ENCODE peak calls at places on chromosomes 4 and X, in four cellular contexts. M, T, R and H are unnamed samples.

GRCh38 chr4:131499139-131499873 is 1649.8 kb upstream of the PCDH10 start:
- DNase-seq in M (no peak), R (no peak), T (peak), H (no peak)

GRCh38 chrX:150293311-150294013 is 69.7 kb upstream of the MAMLD1 start:
- DNase-seq in M (no peak), R (no peak), T (no peak), H (no peak)

GRCh38 chr4:111434581-111434980 is 710.7 kb upstream of the FAM241A start:
- DNase-seq in M (no peak), R (no peak), T (no peak), H (no peak)

GRCh38 chr4:55758570-55758969 is 61.0 kb upstream of the EXOC1L start:
- DNase-seq in T (no peak), M (no peak), R (no peak), H (no peak)

GRCh38 chrX:2549874-2550273 is 49.1 kb upstream of the DHRSX start:
- DNase-seq in M (no peak), R (no peak), T (no peak), H (no peak)

GRCh38 chr4:110119347-110119746 is 79.1 kb downstream of the ELOVL6 start:
- DNase-seq in R (no peak), M (no peak), T (no peak), H (no peak)

GRCh38 chr4:915041-915474 is 17.1 kb downstream of the GAK start:
- DNase-seq in M (no peak), T (no peak), R (no peak), H (no peak)

GRCh38 chr4:5822617-5823016 is 70.3 kb downstream of the CRMP1 start:
- DNase-seq in T (no peak), R (no peak), M (no peak), H (no peak)

GRCh38 chr4:1469043-1469442 is 62.8 kb upstream of the NKX1-1 start:
- DNase-seq in R (no peak), M (peak), T (no peak), H (no peak)

GRCh38 chr4:128782076-128782715 is 27.3 kb upstream of the JADE1 start:
- DNase-seq in R (peak), M (peak), T (no peak), H (no peak)

GRCh38 chr4:175109933-175110332 is 191.8 kb downstream of the ADAM29 start:
- DNase-seq in R (peak), T (no peak), M (no peak), H (no peak)

GRCh38 chr4:176875441-176875930 is 82.8 kb upstream of the VEGFC start:
- DNase-seq in T (no peak), R (no peak), M (no peak), H (no peak)

GRCh38 chr4:110860901-110861300 is 238.0 kb upstream of the PITX2 start:
- DNase-seq in T (no peak), R (no peak), M (no peak), H (no peak)

GRCh38 chr4:3526456-3526855 is 5.8 kb downstream of the LRPAP1 start:
- DNase-seq in M (peak), T (no peak), R (peak), H (no peak)

GRCh38 chr4:86256086-86256485 is 103.8 kb downstream of the MAPK10 start:
- DNase-seq in T (no peak), R (no peak), M (no peak), H (no peak)

GRCh38 chr4:26356067-26356466 is 35.3 kb downstream of the RBPJ start:
- DNase-seq in M (no peak), R (no peak), T (no peak), H (no peak)

GRCh38 chrX:46573331-46573895 is at the start of gene CHST7:
- DNase-seq in T (no peak), R (peak), M (peak), H (peak)

GRCh38 chrX:40323977-40324376 is 226.2 kb upstream of the BCOR start:
- DNase-seq in T (no peak), M (no peak), R (no peak), H (no peak)

GRCh38 chrX:84046403-84046984 is 141.5 kb downstream of the RPS6KA6 start:
- DNase-seq in R (peak), M (no peak), T (no peak), H (peak)

GRCh38 chr4:139950568-139950967 is 203.4 kb downstream of the MAML3 start:
- DNase-seq in M (no peak), T (no peak), R (no peak), H (no peak)

GRCh38 chr4:134777626-134778025 is 576.0 kb upstream of the PABPC4L start:
- DNase-seq in M (no peak), T (no peak), R (no peak), H (no peak)
- TF ChIP-seq CTCF in M (no peak), T (peak), R (peak), H (peak)

DNA sequence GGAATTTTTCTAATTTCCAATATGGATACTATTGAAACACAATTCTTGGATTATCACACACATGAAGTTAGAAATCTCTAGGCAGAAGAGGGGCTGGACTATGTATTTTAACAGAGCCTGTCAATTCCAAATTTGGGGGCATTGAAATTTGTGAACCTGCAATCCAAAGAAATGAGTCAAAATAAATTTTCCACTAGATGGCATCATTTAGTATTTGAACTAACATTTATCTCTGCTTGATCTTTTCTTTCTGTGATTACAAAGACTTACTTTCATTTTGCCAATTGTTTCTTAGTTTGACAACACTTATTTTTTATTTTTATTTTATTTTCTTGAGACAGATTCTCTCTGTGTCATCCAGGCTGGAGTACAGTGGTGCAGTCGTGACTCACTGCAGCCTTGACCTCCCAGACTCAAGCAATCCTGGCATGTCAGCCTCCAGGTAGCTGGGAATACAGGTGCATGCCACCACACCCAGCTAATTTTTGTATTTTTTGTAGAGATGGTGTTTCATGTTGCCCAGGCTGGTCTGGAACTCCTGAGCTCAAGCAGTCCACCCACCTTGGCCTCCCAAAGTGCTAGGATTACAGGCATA is 2.7 kb upstream of the PYURF start:
- DNase-seq in M (no peak), R (no peak), T (no peak), H (no peak)
- TF ChIP-seq CTCF in M (peak), R (no peak), T (peak), H (peak)

GRCh38 chr4:77881460-77882295 is 19.0 kb downstream of the MRPL1 start:
- DNase-seq in T (no peak), R (no peak), M (no peak), H (no peak)
- TF ChIP-seq CTCF in T (no peak), R (no peak), M (no peak), H (no peak)

GRCh38 chr4:115121351-115122043 is 8.1 kb upstream of the NDST4 start:
- DNase-seq in M (no peak), T (no peak), R (no peak), H (no peak)

DNA sequence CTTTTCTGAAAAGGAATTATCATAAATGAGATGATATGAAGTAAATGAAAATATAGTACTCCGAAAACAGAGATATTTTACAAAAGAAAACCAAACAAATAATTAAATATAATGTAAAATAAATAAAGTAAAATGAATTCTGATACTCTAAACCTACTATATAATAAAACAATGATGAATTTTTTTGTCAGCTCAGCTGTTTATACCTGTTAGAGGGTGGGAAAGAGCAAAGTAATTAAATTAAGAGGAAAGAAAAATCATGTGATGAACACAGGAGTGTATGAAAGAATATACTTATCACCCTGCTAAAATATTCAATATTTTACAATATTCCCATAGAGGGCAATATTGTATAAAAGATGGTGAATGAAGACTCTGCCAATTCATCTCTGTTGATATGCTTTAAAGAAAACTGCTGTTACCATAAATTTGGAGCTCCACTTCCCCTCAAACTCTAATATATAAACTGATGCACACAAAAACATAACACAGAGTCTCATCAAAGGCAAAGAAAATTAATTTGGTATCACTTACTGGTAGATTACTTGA is 6.5 kb upstream of the NDST4 start:
- DNase-seq in R (no peak), T (no peak), M (no peak), H (no peak)
- TF ChIP-seq CTCF in R (no peak), T (no peak), M (no peak), H (peak)

GRCh38 chrX:136607236-136607635 is 40.7 kb upstream of the CD40LG start:
- DNase-seq in M (no peak), T (no peak), R (no peak), H (no peak)

GRCh38 chrX:136608295-136608933 is 39.5 kb upstream of the CD40LG start:
- DNase-seq in T (no peak), M (peak), R (peak), H (no peak)
- TF ChIP-seq CTCF in T (no peak), M (peak), R (no peak), H (peak)